ENCODE peak calls at places on chromosomes 7 and 10, in eight cellular contexts. I is psoas muscle, T is GM23338, X is ascending aorta, N is left ventricle myocardium inferior, W is right cardiac atrium, U is adrenal gland, O is heart left ventricle. D is an unnamed sample. For H3K27me3, the result is how much of the 10 kb centered on the place peaks cover.

GRCh38 chr10:1247598-1248261 is 191.5 kb downstream of the WDR37 start:
- DNase-seq in X (no peak), I (no peak), O (no peak), N (no peak), W (peak), U (no peak), T (no peak), D (no peak)

GRCh38 chr10:49768329-49768728 is 6.2 kb upstream of the OGDHL start:
- DNase-seq in X (no peak), T (peak), U (no peak), W (no peak), I (no peak), O (no peak), N (no peak), D (no peak)

GRCh38 chr10:23114228-23114850 is 19.0 kb downstream of the MSRB2 start:
- DNase-seq in T (no peak), X (no peak), O (no peak), N (no peak), I (no peak), W (no peak), U (no peak), D (no peak)

GRCh38 chr10:104315486-104315921 is 22.8 kb downstream of the ITPRIP start:
- DNase-seq in W (no peak), I (no peak), N (no peak), O (no peak), X (no peak), T (no peak), U (no peak), D (no peak)

GRCh38 chr10:8240861-8241260 is 186.4 kb downstream of the GATA3 start:
- DNase-seq in I (no peak), O (no peak), T (no peak), X (no peak), N (no peak), W (no peak), U (no peak), D (no peak)

GRCh38 chr7:124918662-124919061 is 11.0 kb downstream of the POT1 start:
- DNase-seq in O (no peak), N (no peak), X (no peak), I (no peak), W (no peak), T (no peak), U (no peak), D (no peak)

GRCh38 chr7:123628829-123629228 is 26.8 kb upstream of the LMOD2 start:
- DNase-seq in X (no peak), O (no peak), W (no peak), N (no peak), T (no peak), U (no peak), I (no peak), D (no peak)

GRCh38 chr10:76998451-76998850 is 639.2 kb downstream of the KCNMA1 start:
- DNase-seq in W (no peak), O (no peak), X (no peak), N (no peak), U (no peak), I (no peak), T (no peak), D (no peak)

GRCh38 chr10:22764639-22765038 is 50.3 kb upstream of the PIP4K2A start:
- DNase-seq in N (no peak), X (no peak), W (no peak), U (no peak), O (no peak), I (no peak), T (no peak), D (no peak)

GRCh38 chr7:110852156-110852858 is 238.6 kb upstream of the LRRN3 start:
- DNase-seq in X (no peak), O (no peak), W (no peak), N (no peak), U (no peak), I (no peak), T (no peak), D (no peak)

GRCh38 chr7:151867912-151868804 is 8.8 kb downstream of the PRKAG2 start:
- DNase-seq in N (peak), U (peak), O (peak), W (peak), I (no peak), X (no peak), T (no peak), D (peak)

GRCh38 chr10:131790021-131790420 is 110.8 kb upstream of the PPP2R2D start:
- DNase-seq in X (no peak), I (no peak), O (no peak), W (no peak), T (no peak), N (no peak), U (no peak), D (no peak)

GRCh38 chr10:68330852-68331454 is 911 bp upstream of the HNRNPH3 start:
- DNase-seq in O (peak), N (peak), W (peak), U (peak), I (peak), T (peak), X (no peak), D (peak)
- H3K27me3 ChIP-seq in O (under half), N (under half), W (under half), U (under half), I (under half), T (under half), X (under half), D (under half)

DNA sequence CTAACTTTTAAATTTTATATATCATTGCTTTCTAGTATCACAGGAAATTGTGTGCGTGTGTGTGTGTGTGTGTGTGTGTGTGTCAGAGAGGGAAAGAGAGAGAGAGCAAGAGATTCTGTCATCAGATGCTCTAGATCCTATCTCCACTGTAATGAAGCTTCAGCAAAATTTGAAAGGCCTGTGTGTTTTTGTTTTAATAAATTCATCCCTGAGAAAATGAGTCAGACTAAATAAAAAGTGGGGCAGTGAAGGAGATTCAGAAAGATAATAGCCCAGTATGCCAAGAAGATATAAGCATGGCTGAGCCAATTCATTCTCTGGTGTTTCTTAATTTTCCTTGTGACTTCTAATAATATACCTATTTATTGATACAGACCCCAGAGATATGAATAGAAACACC is 184.2 kb upstream of the TMEM196 start:
- DNase-seq in T (no peak), O (no peak), N (no peak), W (no peak), U (no peak), X (no peak), I (no peak), D (no peak)
- H3K27ac ChIP-seq in T (no peak), O (no peak), N (no peak), W (no peak), U (no peak), X (no peak), I (no peak), D (no peak)

GRCh38 chr10:124375353-124375614 is 43.4 kb downstream of the OAT start:
- DNase-seq in W (no peak), X (no peak), U (no peak), N (no peak), O (no peak), T (no peak), I (no peak), D (no peak)
- H3K27me3 ChIP-seq in W (under half), X (under half), U (under half), N (half or more), O (under half), T (under half), I (under half), D (under half)

DNA sequence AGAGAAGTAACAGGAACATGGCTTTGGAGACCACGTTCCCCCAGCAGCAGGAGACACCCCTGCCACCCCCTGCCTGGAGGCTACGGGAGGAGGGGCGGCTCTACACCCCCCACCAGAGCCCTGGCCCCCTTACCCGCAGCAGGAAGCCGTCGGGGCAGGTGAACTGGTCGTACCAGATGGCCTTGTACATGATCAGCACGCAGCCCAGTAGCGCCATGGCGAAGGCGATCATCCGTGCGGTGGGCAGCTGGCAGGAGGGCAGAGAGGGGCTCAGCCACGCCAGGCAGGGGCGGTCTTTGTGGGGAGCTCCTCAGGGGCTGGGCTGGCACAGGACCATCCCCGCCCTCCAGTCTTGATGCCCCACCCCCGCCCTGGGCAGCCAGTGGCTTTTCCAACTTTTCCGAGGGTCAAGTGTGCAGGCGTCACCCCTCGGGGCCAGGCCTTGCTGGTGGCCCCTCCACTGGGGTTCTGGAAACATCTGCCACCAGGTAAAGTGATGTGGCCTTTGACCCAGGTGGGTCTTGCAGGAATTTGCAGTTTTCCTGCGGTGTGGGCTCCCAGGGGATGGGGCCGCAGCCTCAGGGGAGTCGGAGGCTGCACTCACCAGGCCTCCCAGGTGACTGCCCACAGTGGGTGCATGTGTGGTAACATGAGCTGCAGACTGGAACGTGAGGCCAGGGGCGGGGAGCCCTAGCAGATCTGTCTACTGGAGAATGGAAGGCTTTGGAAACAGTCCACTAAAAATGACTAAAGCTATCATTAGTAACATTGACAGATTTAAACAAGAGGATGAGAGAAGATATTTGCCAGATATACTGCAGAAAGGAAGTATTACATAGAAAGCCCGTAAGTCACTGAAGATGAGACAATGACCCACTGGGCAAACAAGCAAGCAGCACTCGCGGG is 9.7 kb downstream of the CALY start:
- DNase-seq in X (no peak), T (no peak), I (no peak), N (no peak), O (no peak), W (peak), U (no peak), D (no peak)
- H3K27ac ChIP-seq in X (no peak), T (no peak), I (no peak), N (no peak), O (no peak), W (no peak), U (no peak), D (no peak)

GRCh38 chr10:123398180-123398591 is 244.0 kb downstream of the BUB3 start:
- DNase-seq in O (no peak), N (no peak), I (no peak), X (no peak), T (no peak), W (no peak), U (no peak), D (no peak)
- H3K27me3 ChIP-seq in O (under half), N (under half), I (under half), X (under half), T (under half), W (under half), U (under half), D (under half)

D was measured in body of pancreas.